ENCODE peak calls at places on chromosomes 3 and 15, in seven cellular contexts. One of them, this sample, is unnamed.

GRCh38 chr3:39150803-39151631 is 2.4 kb downstream of the CSRNP1 start:
- DNase-seq in thoracic aorta: peak
- DNase-seq in endothelial cell: peak
- DNase-seq in activated CD4-positive, alpha-beta memory T cell treated with anti-CD3 and anti-CD28 coated beads, Interleukin-2, amount 10 ng/mL, durations not matched to agents 7 days and 5 days: peak
- DNase-seq in choroid plexus epithelial cell: peak
- DNase-seq in Kasumi-1: no peak
- DNase-seq in brain microvascular endothelial cell: peak
- DNase-seq in this sample: peak

GRCh38 chr15:97141360-97141759 is 810.9 kb downstream of the NR2F2 start:
- DNase-seq in thoracic aorta: no peak
- DNase-seq in endothelial cell: no peak
- DNase-seq in activated CD4-positive, alpha-beta memory T cell treated with anti-CD3 and anti-CD28 coated beads, Interleukin-2, amount 10 ng/mL, durations not matched to agents 7 days and 5 days: no peak
- DNase-seq in choroid plexus epithelial cell: no peak
- DNase-seq in Kasumi-1: no peak
- DNase-seq in brain microvascular endothelial cell: no peak
- DNase-seq in this sample: no peak

GRCh38 chr3:88150371-88150770 is 612 bp downstream of the C3orf38 start:
- DNase-seq in thoracic aorta: no peak
- DNase-seq in endothelial cell: no peak
- DNase-seq in activated CD4-positive, alpha-beta memory T cell treated with anti-CD3 and anti-CD28 coated beads, Interleukin-2, amount 10 ng/mL, durations not matched to agents 7 days and 5 days: peak
- DNase-seq in choroid plexus epithelial cell: peak
- DNase-seq in Kasumi-1: peak
- DNase-seq in brain microvascular endothelial cell: no peak
- DNase-seq in this sample: no peak

GRCh38 chr3:54965746-54966145 is 37.9 kb upstream of the LRTM1 start:
- DNase-seq in thoracic aorta: no peak
- DNase-seq in endothelial cell: no peak
- DNase-seq in activated CD4-positive, alpha-beta memory T cell treated with anti-CD3 and anti-CD28 coated beads, Interleukin-2, amount 10 ng/mL, durations not matched to agents 7 days and 5 days: no peak
- DNase-seq in choroid plexus epithelial cell: peak
- DNase-seq in Kasumi-1: no peak
- DNase-seq in brain microvascular endothelial cell: peak
- DNase-seq in this sample: no peak

GRCh38 chr3:192514754-192515660 is 212.3 kb downstream of the FGF12 start:
- DNase-seq in thoracic aorta: no peak
- DNase-seq in endothelial cell: peak
- DNase-seq in activated CD4-positive, alpha-beta memory T cell treated with anti-CD3 and anti-CD28 coated beads, Interleukin-2, amount 10 ng/mL, durations not matched to agents 7 days and 5 days: no peak
- DNase-seq in choroid plexus epithelial cell: no peak
- DNase-seq in Kasumi-1: no peak
- DNase-seq in brain microvascular endothelial cell: no peak
- DNase-seq in this sample: no peak

GRCh38 chr3:28322464-28322863 is 26.1 kb upstream of the ZCWPW2 start:
- DNase-seq in thoracic aorta: no peak
- DNase-seq in endothelial cell: no peak
- DNase-seq in activated CD4-positive, alpha-beta memory T cell treated with anti-CD3 and anti-CD28 coated beads, Interleukin-2, amount 10 ng/mL, durations not matched to agents 7 days and 5 days: no peak
- DNase-seq in choroid plexus epithelial cell: peak
- DNase-seq in Kasumi-1: no peak
- DNase-seq in brain microvascular endothelial cell: peak
- DNase-seq in this sample: no peak

GRCh38 chr15:33540174-33540573 is 229.4 kb downstream of the RYR3 start:
- DNase-seq in thoracic aorta: no peak
- DNase-seq in endothelial cell: no peak
- DNase-seq in activated CD4-positive, alpha-beta memory T cell treated with anti-CD3 and anti-CD28 coated beads, Interleukin-2, amount 10 ng/mL, durations not matched to agents 7 days and 5 days: no peak
- DNase-seq in choroid plexus epithelial cell: no peak
- DNase-seq in Kasumi-1: no peak
- DNase-seq in brain microvascular endothelial cell: no peak
- DNase-seq in this sample: no peak

GRCh38 chr3:133812872-133813271 is 7.3 kb downstream of the SRPRB start:
- DNase-seq in thoracic aorta: no peak
- DNase-seq in endothelial cell: no peak
- DNase-seq in activated CD4-positive, alpha-beta memory T cell treated with anti-CD3 and anti-CD28 coated beads, Interleukin-2, amount 10 ng/mL, durations not matched to agents 7 days and 5 days: no peak
- DNase-seq in choroid plexus epithelial cell: peak
- DNase-seq in Kasumi-1: no peak
- DNase-seq in brain microvascular endothelial cell: no peak
- DNase-seq in this sample: no peak

GRCh38 chr15:60358935-60359672 is 38.7 kb downstream of the ANXA2 start:
- DNase-seq in thoracic aorta: no peak
- DNase-seq in endothelial cell: no peak
- DNase-seq in activated CD4-positive, alpha-beta memory T cell treated with anti-CD3 and anti-CD28 coated beads, Interleukin-2, amount 10 ng/mL, durations not matched to agents 7 days and 5 days: no peak
- DNase-seq in choroid plexus epithelial cell: peak
- DNase-seq in Kasumi-1: no peak
- DNase-seq in brain microvascular endothelial cell: peak
- DNase-seq in this sample: no peak

GRCh38 chr15:37885651-37886050 is 48.8 kb upstream of the TMCO5A start:
- DNase-seq in thoracic aorta: no peak
- DNase-seq in endothelial cell: no peak
- DNase-seq in activated CD4-positive, alpha-beta memory T cell treated with anti-CD3 and anti-CD28 coated beads, Interleukin-2, amount 10 ng/mL, durations not matched to agents 7 days and 5 days: no peak
- DNase-seq in choroid plexus epithelial cell: no peak
- DNase-seq in Kasumi-1: no peak
- DNase-seq in brain microvascular endothelial cell: no peak
- DNase-seq in this sample: no peak

GRCh38 chr3:12990781-12991480 is 82.3 kb downstream of the IQSEC1 start:
- DNase-seq in thoracic aorta: no peak
- DNase-seq in endothelial cell: no peak
- DNase-seq in activated CD4-positive, alpha-beta memory T cell treated with anti-CD3 and anti-CD28 coated beads, Interleukin-2, amount 10 ng/mL, durations not matched to agents 7 days and 5 days: no peak
- DNase-seq in choroid plexus epithelial cell: peak
- DNase-seq in Kasumi-1: peak
- DNase-seq in brain microvascular endothelial cell: peak
- DNase-seq in this sample: no peak

GRCh38 chr15:25391971-25392733 is 46.7 kb downstream of the UBE3A start:
- DNase-seq in thoracic aorta: no peak
- DNase-seq in endothelial cell: no peak
- DNase-seq in activated CD4-positive, alpha-beta memory T cell treated with anti-CD3 and anti-CD28 coated beads, Interleukin-2, amount 10 ng/mL, durations not matched to agents 7 days and 5 days: no peak
- DNase-seq in choroid plexus epithelial cell: peak
- DNase-seq in Kasumi-1: no peak
- DNase-seq in brain microvascular endothelial cell: peak
- DNase-seq in this sample: no peak